ENCODE peak calls at places on chromosome X, in seven cellular contexts. H is right lobe of liver, B is neural progenitor cell, C is kidney, O is body of pancreas, N is DND-41, M is mucosa of descending colon. L is an unnamed sample.

GRCh38 chrX:40539214-40540142 is 41.3 kb upstream of the ATP6AP2 start:
- DNase-seq in H (no peak), B (peak; percentile 44), C (peak; percentile 79), O (peak; percentile 60), N (peak; percentile 60), M (peak; percentile 62), L (peak; percentile 19)

GRCh38 chrX:149908308-149908707 is 21.1 kb upstream of the HSFX4 start:
- DNase-seq in H (no peak), B (no peak), C (no peak), O (no peak), N (no peak), M (no peak), L (no peak)

GRCh38 chrX:37998586-37999267 is 7.6 kb upstream of the SYTL5 start:
- DNase-seq in H (no peak), B (no peak), C (no peak), O (no peak), N (no peak), M (no peak), L (no peak)

GRCh38 chrX:3129256-3129655 is 88.0 kb downstream of the ARSF start:
- DNase-seq in H (no peak), B (no peak), C (no peak), O (no peak), N (no peak), M (no peak), L (no peak)

GRCh38 chrX:10414872-10415703 is 205.3 kb downstream of the MID1 start:
- DNase-seq in H (no peak), B (no peak), C (no peak), O (no peak), N (no peak), M (no peak), L (no peak)

GRCh38 chrX:76555816-76556215 is 128.3 kb downstream of the MAGEE1 start:
- DNase-seq in H (no peak), B (peak; percentile 78), C (no peak), O (no peak), N (no peak), M (no peak), L (no peak)

GRCh38 chrX:52983526-52983925 is 25.2 kb upstream of the FAM156A start:
- DNase-seq in H (no peak), B (peak; percentile 47), C (no peak), O (no peak), N (no peak), M (no peak), L (no peak)

GRCh38 chrX:96611619-96612362 is 72.9 kb upstream of the DIAPH2 start:
- DNase-seq in H (no peak), B (peak; percentile 18), C (no peak), O (no peak), N (no peak), M (no peak), L (no peak)

GRCh38 chrX:12973561-12974216 is 1.2 kb upstream of the TMSB4X start:
- DNase-seq in H (no peak), B (peak; percentile 5), C (no peak), O (peak; percentile 34), N (peak; percentile 81), M (peak; percentile 75), L (no peak)

GRCh38 chrX:11757729-11758399 is at the start of gene MSL3:
- DNase-seq in H (peak; percentile 69), B (peak; percentile 81), C (peak; percentile 87), O (peak; percentile 52), N (no peak), M (peak; percentile 80), L (peak; percentile 67)

GRCh38 chrX:31440546-31440945 is 368.7 kb upstream of the FTHL17 start:
- DNase-seq in H (no peak), B (no peak), C (no peak), O (no peak), N (no peak), M (no peak), L (no peak)

GRCh38 chrX:150465856-150466775 is 102.3 kb upstream of the MTM1 start:
- DNase-seq in H (no peak), B (no peak), C (no peak), O (no peak), N (no peak), M (no peak), L (no peak)

GRCh38 chrX:69062493-69062892 is 102.8 kb downstream of the PJA1 start:
- DNase-seq in H (no peak), B (no peak), C (no peak), O (no peak), N (no peak), M (no peak), L (no peak)

GRCh38 chrX:109997786-109998452 is 5.0 kb upstream of the TMEM164 start:
- DNase-seq in H (no peak), B (peak; percentile 5), C (no peak), O (no peak), N (no peak), M (no peak), L (no peak)

GRCh38 chrX:154368630-154369452 is 5.6 kb downstream of the FLNA start:
- DNase-seq in H (no peak), B (peak; percentile 27), C (peak; percentile 95), O (peak; percentile 76), N (peak; percentile 76), M (peak; percentile 91), L (peak; percentile 73)

GRCh38 chrX:96705905-96706304 is 21.3 kb downstream of the DIAPH2 start:
- DNase-seq in H (no peak), B (no peak), C (no peak), O (no peak), N (no peak), M (no peak), L (no peak)

GRCh38 chrX:77447339-77448149 is at the start of gene FGF16:
- DNase-seq in H (no peak), B (peak; percentile 48), C (peak; percentile 68), O (no peak), N (no peak), M (peak; percentile 50), L (no peak)

GRCh38 chrX:54807524-54808108 is at the start of gene MAGED2:
- DNase-seq in H (no peak), B (peak; percentile 56), C (no peak), O (peak; percentile 13), N (peak; percentile 60), M (no peak), L (peak; percentile 18)

GRCh38 chrX:54530358-54530900 is 410 bp downstream of the GNL3L start:
- DNase-seq in H (no peak), B (no peak), C (no peak), O (no peak), N (peak; percentile 6), M (no peak), L (no peak)

GRCh38 chrX:13373027-13373806 is 53.4 kb upstream of the ATXN3L start:
- DNase-seq in H (no peak), B (no peak), C (no peak), O (no peak), N (no peak), M (no peak), L (no peak)

GRCh38 chrX:116240446-116240845 is 69.9 kb downstream of the AGTR2 start:
- DNase-seq in H (no peak), B (no peak), C (no peak), O (peak; percentile 25), N (no peak), M (no peak), L (no peak)

GRCh38 chrX:50905334-50905733 is 5.2 kb upstream of the BMP15 start:
- DNase-seq in H (peak; percentile 44), B (peak; percentile 4), C (no peak), O (no peak), N (peak; percentile 4), M (no peak), L (no peak)

GRCh38 chrX:41036668-41037326 is 48.4 kb upstream of the USP9X start:
- DNase-seq in H (no peak), B (no peak), C (no peak), O (no peak), N (no peak), M (no peak), L (no peak)

GRCh38 chrX:107025538-107025937 is 25.5 kb upstream of the MORC4 start:
- DNase-seq in H (no peak), B (peak; percentile 50), C (no peak), O (peak; percentile 7), N (no peak), M (no peak), L (no peak)

GRCh38 chrX:154437971-154438893 is 1.3 kb downstream of the GDI1 start:
- DNase-seq in H (no peak), B (no peak), C (peak; percentile 60), O (no peak), N (no peak), M (no peak), L (no peak)

GRCh38 chrX:34521563-34521962 is 135.5 kb downstream of the TMEM47 start:
- DNase-seq in H (no peak), B (peak; percentile 55), C (no peak), O (no peak), N (no peak), M (no peak), L (no peak)

GRCh38 chrX:11664211-11664888 is 1.4 kb downstream of the ARHGAP6 start:
- DNase-seq in H (no peak), B (peak; percentile 31), C (peak; percentile 75), O (no peak), N (no peak), M (peak; percentile 40), L (no peak)

GRCh38 chrX:120452131-120452530 is 17.0 kb downstream of the LAMP2 start:
- DNase-seq in H (no peak), B (peak; percentile 46), C (no peak), O (no peak), N (peak; percentile 22), M (no peak), L (no peak)
- TF ChIP-seq CTCF in H (peak; percentile 14), B (peak; percentile 46), C (peak; percentile 17), O (no peak), N (peak; percentile 49), M (no peak), L (no peak)

DNA sequence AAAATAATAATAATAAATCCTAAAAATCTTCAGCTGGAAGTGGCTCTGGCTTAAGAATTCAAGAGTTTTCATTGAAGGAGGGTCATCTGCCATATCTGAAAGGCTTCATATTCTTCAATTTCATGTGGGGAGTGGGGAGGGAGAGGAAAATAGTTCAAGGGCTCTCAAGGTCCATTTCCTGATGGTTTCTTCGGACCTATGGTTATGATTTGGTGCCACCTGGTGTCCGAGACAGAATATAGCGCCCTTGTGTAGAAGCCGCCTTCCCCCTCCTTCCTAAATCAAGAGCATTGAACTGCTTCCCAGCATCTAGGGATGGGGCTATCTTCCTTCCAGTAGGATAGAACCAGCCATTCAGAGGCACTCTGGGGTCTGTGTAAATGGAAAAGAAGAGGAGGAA is 34.3 kb downstream of the NLGN3 start:
- DNase-seq in H (peak; percentile 49), B (peak; percentile 68), C (no peak), O (peak; percentile 66), N (peak; percentile 54), M (no peak), L (no peak)
- TF ChIP-seq CTCF in H (peak; percentile 68), B (peak; percentile 70), C (peak; percentile 63), O (peak; percentile 37), N (peak; percentile 81), M (no peak), L (no peak)

GRCh38 chrX:114959729-114960128 is 57.7 kb downstream of the IL13RA2 start:
- DNase-seq in H (no peak), B (peak; percentile 9), C (no peak), O (no peak), N (no peak), M (no peak), L (no peak)
- TF ChIP-seq CTCF in H (peak; percentile 37), B (peak; percentile 79), C (peak; percentile 15), O (no peak), N (peak; percentile 33), M (no peak), L (no peak)

DNA sequence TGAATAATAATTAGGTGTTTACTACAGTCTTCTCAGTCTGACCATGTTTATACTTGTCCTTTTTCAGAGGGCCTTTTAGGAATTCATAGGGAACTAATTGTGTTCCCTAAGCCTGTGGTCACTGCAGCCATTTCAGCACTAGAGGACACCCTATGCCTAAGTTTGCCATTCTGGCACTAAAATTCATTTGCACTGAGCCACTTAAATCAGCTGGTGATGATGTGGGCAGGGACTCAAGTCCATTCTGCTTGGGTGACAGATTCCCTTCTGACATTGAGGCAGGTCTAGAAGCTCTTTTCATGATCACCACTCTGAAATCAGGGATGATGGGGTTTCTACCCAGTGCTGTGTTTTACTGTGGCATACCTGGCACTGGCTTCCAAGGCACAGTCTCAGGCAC is 1178.9 kb upstream of the DIAPH2 start:
- DNase-seq in H (no peak), B (peak; percentile 58), C (no peak), O (no peak), N (no peak), M (no peak), L (no peak)
- TF ChIP-seq CTCF in H (peak; percentile 15), B (peak; percentile 63), C (no peak), O (no peak), N (no peak), M (no peak), L (no peak)

L was measured in activated B cell treated with CpG ODN at 0.5 μM for 24 hours.